ENCODE peak calls at places on chromosomes 3 and 15, in five cellular contexts. Q is ovary; I is left ventricle myocardium inferior; D is fibroblast of lung; M is activated effector memory CD4-positive, alpha-beta T cell treated with Interleukin-2 at 50 U/mL for 16 hours. H is an unnamed sample.

GRCh38 chr3:101310580-101311375 is 9.6 kb downstream of the IMPG2 start:
- DNase-seq in Q (no peak), M (no peak), I (no peak), D (peak), H (peak)

GRCh38 chr3:11522953-11523792 is 120.5 kb downstream of the VGLL4 start:
- DNase-seq in I (no peak), Q (no peak), D (no peak), M (no peak), H (no peak)

GRCh38 chr3:100256724-100257123 is 4.1 kb upstream of the TBC1D23 start:
- DNase-seq in D (peak), Q (no peak), I (no peak), M (no peak), H (no peak)

GRCh38 chr15:76006136-76006778 is 6.0 kb downstream of the NRG4 start:
- DNase-seq in M (no peak), I (no peak), D (peak), Q (no peak), H (no peak)

GRCh38 chr15:79339588-79340314 is 28.8 kb downstream of the TMED3 start:
- DNase-seq in I (no peak), M (no peak), D (peak), Q (no peak), H (no peak)

GRCh38 chr15:64134322-64134829 is 17.2 kb upstream of the SNX22 start:
- DNase-seq in Q (peak), I (peak), D (peak), M (no peak), H (no peak)

GRCh38 chr3:48504051-48504946 is at the start of gene SHISA5:
- DNase-seq in D (peak), Q (peak), I (peak), M (peak), H (peak)

GRCh38 chr15:83930813-83931212 is 276.9 kb downstream of the ADAMTSL3 start:
- DNase-seq in I (no peak), M (no peak), D (no peak), Q (no peak), H (peak)

GRCh38 chr3:108391917-108392585 is 95.7 kb downstream of the HHLA2 start:
- DNase-seq in I (no peak), Q (no peak), D (peak), M (no peak), H (peak)

GRCh38 chr15:57676578-57676977 is 29.9 kb upstream of the POLR2M start:
- DNase-seq in Q (no peak), M (no peak), D (no peak), I (no peak), H (no peak)

H was measured in prostate gland.